ENCODE peak calls at places on chromosomes 5 and 9, in ten cellular contexts. M is cardiac fibroblast, F is A549, V is dorsolateral prefrontal cortex, Z is fibroblast of lung, O is suprapubic skin, D is osteoblast, X is fibroblast of pulmonary artery, Q is uterus, B is mammary epithelial cell. H is an unnamed sample.

GRCh38 chr5:142600611-142601360 is 85.1 kb downstream of the FGF1 start:
- DNase-seq in M (peak; percentile 70), F (no peak), V (no peak), Z (peak; percentile 87), O (no peak), D (no peak), X (peak; percentile 74), Q (peak; percentile 45), B (no peak), H (peak; percentile 8)

GRCh38 chr5:157865844-157866243 is 6.9 kb upstream of the CLINT1 start:
- DNase-seq in M (no peak), F (peak; percentile 36), V (no peak), Z (peak; percentile 14), O (no peak), D (no peak), X (peak; percentile 8), Q (no peak), B (peak; percentile 14), H (peak; percentile 69)

GRCh38 chr5:37724395-37725125 is 115.3 kb downstream of the GDNF start:
- DNase-seq in M (peak; percentile 51), F (no peak), V (no peak), Z (peak; percentile 75), O (no peak), D (no peak), X (peak; percentile 54), Q (no peak), B (no peak), H (no peak)

GRCh38 chr5:173232499-173233346 is 2.3 kb downstream of the NKX2-5 start:
- DNase-seq in M (no peak), F (no peak), V (no peak), Z (peak; percentile 10), O (no peak), D (no peak), X (no peak), Q (no peak), B (no peak), H (peak; percentile 18)

GRCh38 chr5:91486638-91487037 is 103.5 kb upstream of the ARRDC3 start:
- DNase-seq in M (no peak), F (peak; percentile 12), V (no peak), Z (peak; percentile 25), O (no peak), D (peak; percentile 39), X (peak; percentile 19), Q (no peak), B (peak; percentile 30), H (peak; percentile 77)

GRCh38 chr5:43685271-43685950 is 82.4 kb downstream of the NNT start:
- DNase-seq in M (no peak), F (no peak), V (no peak), Z (peak; percentile 5), O (no peak), D (no peak), X (no peak), Q (no peak), B (no peak), H (no peak)

GRCh38 chr5:37722236-37723146 is 117.3 kb downstream of the GDNF start:
- DNase-seq in M (peak; percentile 68), F (peak; percentile 5), V (no peak), Z (peak; percentile 99), O (no peak), D (no peak), X (peak; percentile 77), Q (no peak), B (peak; percentile 96), H (peak; percentile 67)

GRCh38 chr9:131977074-131977838 is 102.4 kb downstream of the MED27 start:
- DNase-seq in M (no peak), F (no peak), V (no peak), Z (no peak), O (no peak), D (no peak), X (no peak), Q (no peak), B (no peak), H (no peak)

GRCh38 chr5:45507174-45507573 is 189.0 kb downstream of the HCN1 start:
- DNase-seq in M (peak; percentile 0), F (no peak), V (peak; percentile 79), Z (no peak), O (no peak), D (no peak), X (peak; percentile 1), Q (no peak), B (no peak), H (no peak)

GRCh38 chr5:151904921-151905320 is 19.7 kb downstream of the GLRA1 start:
- DNase-seq in M (no peak), F (no peak), V (no peak), Z (peak; percentile 54), O (no peak), D (no peak), X (no peak), Q (no peak), B (no peak), H (no peak)

GRCh38 chr9:13755551-13755950 is 476.1 kb upstream of the MPDZ start:
- DNase-seq in M (no peak), F (no peak), V (no peak), Z (peak; percentile 7), O (no peak), D (no peak), X (no peak), Q (no peak), B (peak; percentile 9), H (peak; percentile 27)
- TF ChIP-seq CTCF in M (no peak), F (no peak), V (no peak), Z (no peak), O (no peak), D (no peak), X (no peak), Q (no peak), B (peak; percentile 3), H (no peak)

GRCh38 chr5:565782-566445 is 41.7 kb upstream of the SLC9A3 start:
- DNase-seq in M (peak; percentile 4), F (no peak), V (no peak), Z (peak; percentile 10), O (peak; percentile 31), D (peak; percentile 93), X (peak; percentile 12), Q (no peak), B (no peak), H (peak; percentile 36)
- H3K4me3 ChIP-seq in M (no peak overlapping the region), F (no peak overlapping the region), V (no peak overlapping the region), Z (no peak overlapping the region), O (no peak overlapping the region), D (no peak overlapping the region), X (no peak overlapping the region), Q (no peak overlapping the region), B (no peak overlapping the region), H (no peak overlapping the region)

GRCh38 chr9:73919712-73920111 is 577.4 kb upstream of the RORB start:
- DNase-seq in M (no peak), F (no peak), V (no peak), Z (no peak), O (no peak), D (no peak), X (no peak), Q (no peak), B (no peak), H (no peak)

GRCh38 chr9:73911814-73912213 is 585.3 kb upstream of the RORB start:
- DNase-seq in M (no peak), F (no peak), V (no peak), Z (no peak), O (no peak), D (no peak), X (no peak), Q (no peak), B (no peak), H (no peak)

GRCh38 chr9:73916016-73916673 is 581.0 kb upstream of the RORB start:
- DNase-seq in M (peak; percentile 15), F (no peak), V (no peak), Z (peak; percentile 12), O (no peak), D (no peak), X (peak; percentile 2), Q (no peak), B (peak; percentile 20), H (peak; percentile 46)
- TF ChIP-seq CTCF in M (no peak), F (no peak), V (peak; percentile 3), Z (no peak), O (no peak), D (no peak), X (peak; percentile 20), Q (no peak), B (peak; percentile 10), H (peak; percentile 48)

GRCh38 chr5:88829053-88829452 is 53.9 kb downstream of the MEF2C start:
- DNase-seq in M (peak; percentile 34), F (no peak), V (no peak), Z (no peak), O (no peak), D (no peak), X (peak; percentile 28), Q (no peak), B (no peak), H (no peak)
- H3K4me3 ChIP-seq in M (no peak overlapping the region), F (no peak overlapping the region), V (peak overlapping the region; percentile 20), Z (no peak overlapping the region), O (no peak overlapping the region), D (no peak overlapping the region), X (no peak overlapping the region), Q (no peak overlapping the region), B (no peak overlapping the region), H (no peak overlapping the region)

H was measured in epithelial cell of esophagus.